ENCODE peak calls at places on chromosomes 6 and 20, in six cellular contexts. K is NAMALWA, G is A549, P is GM12865, B is Calu3, V is D341Med. M is an unnamed sample.

GRCh38 chr20:38645980-38646858 is 44.6 kb downstream of the ARHGAP40 start:
- DNase-seq in K (peak), G (peak), P (peak), B (peak), V (peak), M (peak)

GRCh38 chr6:53048431-53049195 is 16.6 kb upstream of the FBXO9 start:
- DNase-seq in K (no peak), G (no peak), P (peak), B (no peak), V (no peak), M (no peak)

GRCh38 chr6:36595168-36595818 is 1.1 kb downstream of the SRSF3 start:
- DNase-seq in K (peak), G (peak), P (no peak), B (peak), V (no peak), M (no peak)

GRCh38 chr20:31967830-31968249 is at the start of gene XKR7:
- DNase-seq in K (no peak), G (no peak), P (no peak), B (no peak), V (peak), M (no peak)

GRCh38 chr20:13687827-13688226 is 49.1 kb upstream of the TASP1 start:
- DNase-seq in K (no peak), G (no peak), P (no peak), B (no peak), V (no peak), M (no peak)

GRCh38 chr6:157333956-157334355 is 10.6 kb upstream of the TMEM242 start:
- DNase-seq in K (no peak), G (no peak), P (no peak), B (no peak), V (no peak), M (no peak)

GRCh38 chr6:22737331-22737730 is 168.0 kb downstream of the HDGFL1 start:
- DNase-seq in K (peak), G (peak), P (peak), B (peak), V (peak), M (no peak)

GRCh38 chr6:108627692-108628565 is 67.2 kb downstream of the FOXO3 start:
- DNase-seq in K (no peak), G (no peak), P (no peak), B (no peak), V (no peak), M (no peak)

GRCh38 chr20:31607640-31608255 is 2.7 kb downstream of the ID1 start:
- DNase-seq in K (no peak), G (no peak), P (no peak), B (no peak), V (no peak), M (no peak)

GRCh38 chr6:31383149-31383548 is 20.2 kb upstream of the MICA start:
- DNase-seq in K (no peak), G (no peak), P (no peak), B (no peak), V (no peak), M (no peak)

GRCh38 chr20:43975096-43975768 is 60.6 kb downstream of the TOX2 start:
- DNase-seq in K (no peak), G (peak), P (no peak), B (peak), V (no peak), M (no peak)